ENCODE peak calls at places on chromosome 6, in seven cellular contexts. Z is effector memory CD4-positive, alpha-beta T cell; M is right cardiac atrium; C is SK-N-SH; V is breast epithelium; H is neuronal stem cell; R is lung. E is an unnamed sample.

GRCh38 chr6:15504581-15505350 is 158.1 kb downstream of the DTNBP1 start:
- DNase-seq in M (peak; percentile 75), H (no peak), V (peak; percentile 68), R (peak; percentile 36), C (peak; percentile 87), Z (no peak), E (peak; percentile 8)

GRCh38 chr6:32192608-32193039 is at the start of gene GPSM3:
- DNase-seq in R (no peak), H (no peak), V (no peak), M (peak; percentile 71), C (no peak), Z (peak; percentile 22), E (peak; percentile 52)

GRCh38 chr6:3356824-3357420 is 98.2 kb downstream of the PSMG4 start:
- DNase-seq in H (no peak), Z (no peak), V (no peak), M (no peak), C (no peak), R (no peak), E (peak; percentile 93)

GRCh38 chr6:157201083-157201482 is 122.2 kb downstream of the TMEM242 start:
- DNase-seq in C (no peak), M (no peak), R (no peak), V (no peak), Z (no peak), H (no peak), E (no peak)

GRCh38 chr6:54020311-54020710 is 90.9 kb upstream of the MLIP start:
- DNase-seq in R (no peak), C (no peak), Z (no peak), H (no peak), V (no peak), M (no peak), E (peak; percentile 80)

GRCh38 chr6:152769993-152770392 is 19.4 kb downstream of the VIP start:
- DNase-seq in V (no peak), M (no peak), C (no peak), Z (no peak), H (no peak), R (no peak), E (no peak)

GRCh38 chr6:36701401-36701991 is 3.9 kb downstream of the RAB44 start:
- DNase-seq in R (no peak), Z (no peak), V (no peak), C (no peak), M (no peak), H (no peak), E (peak; percentile 52)

GRCh38 chr6:34926655-34927054 is 37.6 kb downstream of the ANKS1A start:
- DNase-seq in H (no peak), R (no peak), V (no peak), C (no peak), M (no peak), Z (no peak), E (no peak)

GRCh38 chr6:31821301-31822037 is 6.1 kb upstream of the HSPA1B start:
- DNase-seq in M (peak; percentile 87), V (no peak), C (peak; percentile 62), H (peak; percentile 45), Z (no peak), R (peak; percentile 77), E (peak; percentile 83)

GRCh38 chr6:137761487-137761886 is 105.6 kb upstream of the TNFAIP3 start:
- DNase-seq in H (no peak), C (no peak), Z (no peak), V (no peak), M (no peak), R (no peak), E (no peak)

GRCh38 chr6:137758661-137759060 is 108.4 kb upstream of the TNFAIP3 start:
- DNase-seq in H (no peak), Z (no peak), R (no peak), C (no peak), M (no peak), V (no peak), E (no peak)

GRCh38 chr6:137762168-137763090 is 104.6 kb upstream of the TNFAIP3 start:
- DNase-seq in C (no peak), R (no peak), H (no peak), V (no peak), M (no peak), Z (no peak), E (no peak)

GRCh38 chr6:137761072-137761471 is 106.0 kb upstream of the TNFAIP3 start:
- DNase-seq in R (no peak), Z (no peak), M (no peak), V (no peak), H (no peak), C (no peak), E (no peak)

GRCh38 chr6:137759624-137760023 is 107.4 kb upstream of the TNFAIP3 start:
- DNase-seq in Z (no peak), H (no peak), R (no peak), C (no peak), M (no peak), V (no peak), E (no peak)
- H3K9me3 ChIP-seq in Z (no peaks in the 10 kb centered on the region), H (no peaks in the 10 kb centered on the region), R (no peaks in the 10 kb centered on the region), C (no peaks in the 10 kb centered on the region), M (no peaks in the 10 kb centered on the region), V (no peaks in the 10 kb centered on the region), E (no peaks in the 10 kb centered on the region)

GRCh38 chr6:111687652-111688051 is 82.0 kb upstream of the TRAF3IP2 start:
- DNase-seq in M (no peak), H (no peak), R (no peak), V (no peak), Z (no peak), C (no peak), E (peak; percentile 91)
- H3K4me3 ChIP-seq in M (no peak overlapping the region), H (no peak overlapping the region), R (no peak overlapping the region), V (no peak overlapping the region), Z (no peak overlapping the region), C (no peak overlapping the region), E (no peak overlapping the region)

GRCh38 chr6:30283761-30284160 is 43.0 kb upstream of the TRIM39 start:
- DNase-seq in M (no peak), R (no peak), C (no peak), V (no peak), H (no peak), Z (no peak), E (no peak)
- H3K9me3 ChIP-seq in M (peaks cover 4% of the 10 kb centered on the region), R (peaks cover 23% of the 10 kb centered on the region), C (peaks cover 49% of the 10 kb centered on the region), V (peaks cover 87% of the 10 kb centered on the region), H (peaks cover 80% of the 10 kb centered on the region), Z (peaks cover 53% of the 10 kb centered on the region), E (peaks cover 3% of the 10 kb centered on the region)

GRCh38 chr6:44446626-44447297 is 59.3 kb downstream of the CDC5L start:
- DNase-seq in C (no peak), M (no peak), H (no peak), Z (no peak), R (no peak), V (no peak), E (no peak)
- H3K4me3 ChIP-seq in C (no peak overlapping the region), M (no peak overlapping the region), H (no peak overlapping the region), Z (no peak overlapping the region), R (no peak overlapping the region), V (no peak overlapping the region), E (no peak overlapping the region)

DNA sequence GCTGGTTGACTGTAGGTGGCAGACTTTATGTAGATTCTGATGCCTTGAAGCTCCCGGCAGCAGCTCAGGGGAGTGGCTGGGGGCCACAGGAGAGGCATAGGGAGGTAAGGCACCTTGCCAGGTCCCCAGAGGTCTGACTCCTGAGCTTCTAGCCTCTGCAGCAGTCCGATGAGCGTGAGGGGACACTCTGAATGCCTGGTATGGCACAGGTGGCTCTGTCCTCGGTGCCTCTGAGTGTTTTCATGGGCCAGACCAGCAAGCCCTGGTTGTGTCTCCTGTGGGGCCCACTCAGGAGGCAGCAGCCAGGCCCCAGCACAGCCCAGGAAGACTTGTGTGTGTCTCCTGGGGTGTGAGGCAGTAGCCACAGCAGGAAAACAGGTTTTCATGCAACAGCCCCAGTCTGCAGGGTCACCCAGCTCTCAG is 39.7 kb upstream of the IRF4 start:
- DNase-seq in C (no peak), M (no peak), Z (no peak), V (no peak), H (no peak), R (no peak), E (no peak)
- H3K9me3 ChIP-seq in C (no peaks in the 10 kb centered on the region), M (no peaks in the 10 kb centered on the region), Z (no peaks in the 10 kb centered on the region), V (no peaks in the 10 kb centered on the region), H (no peaks in the 10 kb centered on the region), R (peaks cover 3% of the 10 kb centered on the region), E (no peaks in the 10 kb centered on the region)

GRCh38 chr6:1387632-1388031 is 1.7 kb upstream of the FOXF2 start:
- DNase-seq in R (no peak), M (no peak), Z (no peak), V (no peak), H (peak; percentile 23), C (no peak), E (no peak)
- H3K4me3 ChIP-seq in R (no peak overlapping the region), M (no peak overlapping the region), Z (no peak overlapping the region), V (no peak overlapping the region), H (no peak overlapping the region), C (no peak overlapping the region), E (no peak overlapping the region)

GRCh38 chr6:77332915-77333623 is 130.2 kb downstream of the HTR1B start:
- DNase-seq in H (no peak), R (no peak), M (no peak), Z (no peak), C (no peak), V (no peak), E (no peak)
- H3K9me3 ChIP-seq in H (no peaks in the 10 kb centered on the region), R (peaks cover 14% of the 10 kb centered on the region), M (no peaks in the 10 kb centered on the region), Z (no peaks in the 10 kb centered on the region), C (no peaks in the 10 kb centered on the region), V (peaks cover 28% of the 10 kb centered on the region), E (peaks cover 4% of the 10 kb centered on the region)

DNA sequence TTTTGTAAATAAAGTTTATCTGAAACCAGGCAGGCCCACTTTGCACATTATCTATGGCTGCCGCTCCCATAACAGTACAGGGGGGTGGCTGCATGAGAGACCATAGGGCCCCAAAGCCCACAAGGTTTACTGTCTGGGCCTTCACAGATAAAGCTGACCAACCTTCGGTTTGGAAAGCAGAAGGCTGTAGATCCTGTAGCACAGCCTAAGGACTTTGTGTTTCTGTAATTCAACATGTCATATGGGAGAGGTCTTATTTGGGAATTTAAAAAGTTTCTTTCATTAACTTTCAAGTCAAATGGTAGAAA is 362.8 kb downstream of the QKI start:
- DNase-seq in C (peak; percentile 30), R (no peak), V (no peak), H (no peak), M (no peak), Z (no peak), E (no peak)
- H3K4me3 ChIP-seq in C (no peak overlapping the region), R (no peak overlapping the region), V (no peak overlapping the region), H (no peak overlapping the region), M (no peak overlapping the region), Z (no peak overlapping the region), E (no peak overlapping the region)

DNA sequence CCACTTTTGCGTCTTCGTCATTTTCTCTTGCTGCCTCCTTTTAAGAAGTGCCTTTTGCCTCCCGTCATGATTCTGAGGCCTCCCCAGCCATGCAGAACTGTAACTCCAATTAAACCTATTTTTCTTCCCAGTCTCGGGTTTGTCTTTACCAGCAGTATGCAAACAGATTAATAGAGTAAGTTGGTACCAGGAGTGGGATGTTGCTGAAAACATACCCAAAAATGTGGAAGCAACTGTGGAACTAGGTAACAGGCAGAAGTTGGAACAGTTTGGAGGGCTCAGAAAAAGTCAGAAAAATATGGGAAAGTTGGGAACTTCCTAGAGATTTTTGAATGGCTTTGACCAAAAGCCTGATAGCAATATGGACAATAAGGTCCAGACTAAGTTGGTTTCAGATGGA is 309.2 kb downstream of the MEI4 start:
- DNase-seq in V (no peak), H (no peak), C (no peak), R (no peak), Z (no peak), M (no peak), E (no peak)
- H3K9me3 ChIP-seq in V (peaks cover 17% of the 10 kb centered on the region), H (no peaks in the 10 kb centered on the region), C (no peaks in the 10 kb centered on the region), R (peaks cover 6% of the 10 kb centered on the region), Z (no peaks in the 10 kb centered on the region), M (peaks cover 2% of the 10 kb centered on the region), E (peaks cover 2% of the 10 kb centered on the region)

GRCh38 chr6:73696990-73697651 is 1.1 kb downstream of the CD109 start:
- DNase-seq in C (no peak), R (no peak), M (no peak), Z (no peak), V (no peak), H (no peak), E (no peak)
- H3K4me3 ChIP-seq in C (peak overlapping the region; percentile 73), R (peak overlapping the region; percentile 20), M (peak overlapping the region; percentile 80), Z (no peak overlapping the region), V (peak overlapping the region; percentile 64), H (no peak overlapping the region), E (no peak overlapping the region)

E was measured in small intestine.